ENCODE peak calls at places on chromosomes 4 and X, in seven cellular contexts. X, U, O, J, A, P and V are unnamed samples.

GRCh38 chr4:89438102-89438831 is 130.7 kb upstream of the GPRIN3 start:
- DNase-seq in A (peak), X (peak), U (no peak), P (peak), O (no peak), J (no peak), V (no peak)

GRCh38 chrX:23598561-23598960 is 68.7 kb upstream of the PRDX4 start:
- DNase-seq in A (no peak), U (no peak), X (no peak), J (no peak), O (no peak), P (no peak), V (no peak)

GRCh38 chr4:183838987-183839712 is 66.0 kb upstream of the STOX2 start:
- DNase-seq in A (no peak), X (peak), U (no peak), J (peak), P (peak), O (no peak), V (no peak)

GRCh38 chrX:19544693-19545305 is 29.5 kb upstream of the MAP3K15 start:
- DNase-seq in X (peak), P (peak), O (peak), J (peak), A (no peak), U (peak), V (peak)

GRCh38 chr4:157521916-157522315 is 301.4 kb downstream of the GRIA2 start:
- DNase-seq in J (no peak), A (no peak), O (no peak), U (no peak), X (no peak), P (no peak), V (no peak)

GRCh38 chrX:38811515-38812239 is 10.4 kb downstream of the MID1IP1 start:
- DNase-seq in P (no peak), A (no peak), O (no peak), J (no peak), X (no peak), U (no peak), V (no peak)

GRCh38 chr4:85828295-85828910 is 353.5 kb downstream of the ARHGAP24 start:
- DNase-seq in J (no peak), X (no peak), U (no peak), O (no peak), A (no peak), P (no peak), V (no peak)

GRCh38 chr4:24794111-24794860 is 1.1 kb upstream of the SOD3 start:
- DNase-seq in U (no peak), A (no peak), O (no peak), P (peak), X (peak), J (no peak), V (no peak)

GRCh38 chr4:14856076-14856926 is 146.0 kb upstream of the CPEB2 start:
- DNase-seq in P (peak), X (peak), U (peak), O (no peak), J (no peak), A (no peak), V (no peak)

GRCh38 chr4:44150091-44150576 is 298.5 kb downstream of the KCTD8 start:
- DNase-seq in J (no peak), A (no peak), X (no peak), O (no peak), U (no peak), P (peak), V (no peak)

GRCh38 chr4:83282049-83282535 is 2.5 kb downstream of the COQ2 start:
- DNase-seq in O (peak), X (peak), P (peak), A (no peak), J (no peak), U (no peak), V (peak)

GRCh38 chr4:181647396-181648107 is 595.6 kb upstream of the TENM3 start:
- DNase-seq in X (no peak), J (no peak), A (no peak), U (no peak), P (peak), O (no peak), V (no peak)

GRCh38 chr4:78168029-78168428 is 110.9 kb downstream of the FRAS1 start:
- DNase-seq in O (no peak), A (no peak), U (no peak), P (no peak), X (no peak), J (no peak), V (peak)

GRCh38 chr4:90317785-90318184 is 190.6 kb downstream of the CCSER1 start:
- DNase-seq in P (peak), A (no peak), U (peak), O (no peak), X (no peak), J (no peak), V (no peak)